ENCODE peak calls at places on chromosomes 4 and X, in nine cellular contexts. One of them, this sample, is unnamed.

GRCh38 chrX:119753639-119754257 is 4.6 kb upstream of the SOWAHD start:
- DNase-seq in nephron progenitor cell: no peak
- DNase-seq in left kidney: peak; percentile 61
- DNase-seq in AG10803: peak; percentile 36
- DNase-seq in A673: peak; percentile 78
- DNase-seq in activated T-helper 1 cell treated with anti-CD3 and anti-CD28 coated beads, Interleukin-2, amount 50 U/mL, for 16 hours: no peak
- DNase-seq in NB4: peak; percentile 78
- DNase-seq in effector memory CD4-positive, alpha-beta T cell: peak; percentile 30
- DNase-seq in COR-L47: peak; percentile 14
- DNase-seq in this sample: peak; percentile 41

GRCh38 chr4:95165926-95166524 is 382.7 kb downstream of the UNC5C start:
- DNase-seq in nephron progenitor cell: peak; percentile 47
- DNase-seq in left kidney: peak; percentile 88
- DNase-seq in AG10803: peak; percentile 74
- DNase-seq in A673: peak; percentile 56
- DNase-seq in activated T-helper 1 cell treated with anti-CD3 and anti-CD28 coated beads, Interleukin-2, amount 50 U/mL, for 16 hours: no peak
- DNase-seq in NB4: peak; percentile 65
- DNase-seq in effector memory CD4-positive, alpha-beta T cell: no peak
- DNase-seq in COR-L47: peak; percentile 80
- DNase-seq in this sample: no peak

GRCh38 chrX:19739683-19740082 is 147.7 kb downstream of the SH3KBP1 start:
- DNase-seq in nephron progenitor cell: peak; percentile 54
- DNase-seq in left kidney: peak; percentile 72
- DNase-seq in AG10803: peak; percentile 69
- DNase-seq in A673: peak; percentile 77
- DNase-seq in activated T-helper 1 cell treated with anti-CD3 and anti-CD28 coated beads, Interleukin-2, amount 50 U/mL, for 16 hours: no peak
- DNase-seq in NB4: peak; percentile 73
- DNase-seq in effector memory CD4-positive, alpha-beta T cell: no peak
- DNase-seq in COR-L47: peak; percentile 2
- DNase-seq in this sample: no peak

GRCh38 chr4:89056292-89056952 is 563 bp downstream of the FAM13A start:
- DNase-seq in nephron progenitor cell: no peak
- DNase-seq in left kidney: no peak
- DNase-seq in AG10803: no peak
- DNase-seq in A673: no peak
- DNase-seq in activated T-helper 1 cell treated with anti-CD3 and anti-CD28 coated beads, Interleukin-2, amount 50 U/mL, for 16 hours: no peak
- DNase-seq in NB4: no peak
- DNase-seq in effector memory CD4-positive, alpha-beta T cell: no peak
- DNase-seq in COR-L47: no peak
- DNase-seq in this sample: no peak

GRCh38 chr4:124980276-124980752 is 267.8 kb upstream of the ANKRD50 start:
- DNase-seq in nephron progenitor cell: no peak
- DNase-seq in left kidney: no peak
- DNase-seq in AG10803: peak; percentile 56
- DNase-seq in A673: no peak
- DNase-seq in activated T-helper 1 cell treated with anti-CD3 and anti-CD28 coated beads, Interleukin-2, amount 50 U/mL, for 16 hours: no peak
- DNase-seq in NB4: no peak
- DNase-seq in effector memory CD4-positive, alpha-beta T cell: no peak
- DNase-seq in COR-L47: no peak
- DNase-seq in this sample: no peak

GRCh38 chr4:82989567-82990429 is 20.8 kb downstream of the LIN54 start:
- DNase-seq in nephron progenitor cell: no peak
- DNase-seq in left kidney: no peak
- DNase-seq in AG10803: peak; percentile 11
- DNase-seq in A673: no peak
- DNase-seq in activated T-helper 1 cell treated with anti-CD3 and anti-CD28 coated beads, Interleukin-2, amount 50 U/mL, for 16 hours: no peak
- DNase-seq in NB4: peak; percentile 33
- DNase-seq in effector memory CD4-positive, alpha-beta T cell: no peak
- DNase-seq in COR-L47: no peak
- DNase-seq in this sample: no peak

GRCh38 chrX:55056820-55057690 is 17.8 kb upstream of the PAGE2B start:
- DNase-seq in nephron progenitor cell: no peak
- DNase-seq in left kidney: peak; percentile 60
- DNase-seq in AG10803: peak; percentile 6
- DNase-seq in A673: no peak
- DNase-seq in activated T-helper 1 cell treated with anti-CD3 and anti-CD28 coated beads, Interleukin-2, amount 50 U/mL, for 16 hours: no peak
- DNase-seq in NB4: no peak
- DNase-seq in effector memory CD4-positive, alpha-beta T cell: peak; percentile 18
- DNase-seq in COR-L47: no peak
- DNase-seq in this sample: no peak

GRCh38 chr4:183182873-183183725 is 84.0 kb downstream of the WWC2 start:
- DNase-seq in nephron progenitor cell: peak; percentile 23
- DNase-seq in left kidney: peak; percentile 93
- DNase-seq in AG10803: peak; percentile 83
- DNase-seq in A673: peak; percentile 98
- DNase-seq in activated T-helper 1 cell treated with anti-CD3 and anti-CD28 coated beads, Interleukin-2, amount 50 U/mL, for 16 hours: peak; percentile 8
- DNase-seq in NB4: peak; percentile 94
- DNase-seq in effector memory CD4-positive, alpha-beta T cell: no peak
- DNase-seq in COR-L47: peak; percentile 78
- DNase-seq in this sample: peak; percentile 23

GRCh38 chr4:177380730-177381287 is 61.4 kb downstream of the AGA start:
- DNase-seq in nephron progenitor cell: no peak
- DNase-seq in left kidney: no peak
- DNase-seq in AG10803: no peak
- DNase-seq in A673: peak; percentile 52
- DNase-seq in activated T-helper 1 cell treated with anti-CD3 and anti-CD28 coated beads, Interleukin-2, amount 50 U/mL, for 16 hours: no peak
- DNase-seq in NB4: peak; percentile 41
- DNase-seq in effector memory CD4-positive, alpha-beta T cell: no peak
- DNase-seq in COR-L47: no peak
- DNase-seq in this sample: no peak

GRCh38 chr4:22021116-22021515 is 72.5 kb upstream of the KCNIP4 start:
- DNase-seq in nephron progenitor cell: no peak
- DNase-seq in left kidney: no peak
- DNase-seq in AG10803: no peak
- DNase-seq in A673: no peak
- DNase-seq in activated T-helper 1 cell treated with anti-CD3 and anti-CD28 coated beads, Interleukin-2, amount 50 U/mL, for 16 hours: no peak
- DNase-seq in NB4: no peak
- DNase-seq in effector memory CD4-positive, alpha-beta T cell: no peak
- DNase-seq in COR-L47: no peak
- DNase-seq in this sample: no peak

GRCh38 chr4:23888421-23889319 is 1.2 kb downstream of the PPARGC1A start:
- DNase-seq in nephron progenitor cell: peak; percentile 8
- DNase-seq in left kidney: peak; percentile 64
- DNase-seq in AG10803: peak; percentile 68
- DNase-seq in A673: no peak
- DNase-seq in activated T-helper 1 cell treated with anti-CD3 and anti-CD28 coated beads, Interleukin-2, amount 50 U/mL, for 16 hours: no peak
- DNase-seq in NB4: no peak
- DNase-seq in effector memory CD4-positive, alpha-beta T cell: no peak
- DNase-seq in COR-L47: no peak
- DNase-seq in this sample: no peak

GRCh38 chr4:164748375-164748774 is 5.6 kb upstream of the SMIM31 start:
- DNase-seq in nephron progenitor cell: no peak
- DNase-seq in left kidney: peak; percentile 28
- DNase-seq in AG10803: peak; percentile 19
- DNase-seq in A673: peak; percentile 64
- DNase-seq in activated T-helper 1 cell treated with anti-CD3 and anti-CD28 coated beads, Interleukin-2, amount 50 U/mL, for 16 hours: no peak
- DNase-seq in NB4: peak; percentile 16
- DNase-seq in effector memory CD4-positive, alpha-beta T cell: no peak
- DNase-seq in COR-L47: no peak
- DNase-seq in this sample: no peak

GRCh38 chrX:39012561-39013209 is 211.4 kb downstream of the MID1IP1 start:
- DNase-seq in nephron progenitor cell: no peak
- DNase-seq in left kidney: peak; percentile 38
- DNase-seq in AG10803: peak; percentile 26
- DNase-seq in A673: no peak
- DNase-seq in activated T-helper 1 cell treated with anti-CD3 and anti-CD28 coated beads, Interleukin-2, amount 50 U/mL, for 16 hours: no peak
- DNase-seq in NB4: no peak
- DNase-seq in effector memory CD4-positive, alpha-beta T cell: no peak
- DNase-seq in COR-L47: no peak
- DNase-seq in this sample: no peak

GRCh38 chr4:153634737-153635353 is 49.2 kb upstream of the TLR2 start:
- DNase-seq in nephron progenitor cell: no peak
- DNase-seq in left kidney: peak; percentile 44
- DNase-seq in AG10803: peak; percentile 14
- DNase-seq in A673: peak; percentile 60
- DNase-seq in activated T-helper 1 cell treated with anti-CD3 and anti-CD28 coated beads, Interleukin-2, amount 50 U/mL, for 16 hours: no peak
- DNase-seq in NB4: peak; percentile 63
- DNase-seq in effector memory CD4-positive, alpha-beta T cell: no peak
- DNase-seq in COR-L47: peak; percentile 17
- DNase-seq in this sample: no peak

GRCh38 chr4:89939994-89940393 is 45.3 kb downstream of the MMRN1 start:
- DNase-seq in nephron progenitor cell: no peak
- DNase-seq in left kidney: no peak
- DNase-seq in AG10803: no peak
- DNase-seq in A673: no peak
- DNase-seq in activated T-helper 1 cell treated with anti-CD3 and anti-CD28 coated beads, Interleukin-2, amount 50 U/mL, for 16 hours: no peak
- DNase-seq in NB4: no peak
- DNase-seq in effector memory CD4-positive, alpha-beta T cell: no peak
- DNase-seq in COR-L47: peak; percentile 87
- DNase-seq in this sample: peak; percentile 52

GRCh38 chr4:121155893-121156292 is 8.2 kb downstream of the TNIP3 start:
- DNase-seq in nephron progenitor cell: no peak
- DNase-seq in left kidney: peak; percentile 14
- DNase-seq in AG10803: peak; percentile 90
- DNase-seq in A673: peak; percentile 91
- DNase-seq in activated T-helper 1 cell treated with anti-CD3 and anti-CD28 coated beads, Interleukin-2, amount 50 U/mL, for 16 hours: no peak
- DNase-seq in NB4: peak; percentile 64
- DNase-seq in effector memory CD4-positive, alpha-beta T cell: no peak
- DNase-seq in COR-L47: no peak
- DNase-seq in this sample: no peak

GRCh38 chr4:132227349-132228165 is 921.5 kb upstream of the PCDH10 start:
- DNase-seq in nephron progenitor cell: peak; percentile 61
- DNase-seq in left kidney: peak; percentile 25
- DNase-seq in AG10803: peak; percentile 3
- DNase-seq in A673: peak; percentile 60
- DNase-seq in activated T-helper 1 cell treated with anti-CD3 and anti-CD28 coated beads, Interleukin-2, amount 50 U/mL, for 16 hours: no peak
- DNase-seq in NB4: peak; percentile 32
- DNase-seq in effector memory CD4-positive, alpha-beta T cell: no peak
- DNase-seq in COR-L47: peak; percentile 11
- DNase-seq in this sample: no peak

This sample was measured in NCI-H2081 treated with DMSO at 0.1 percent for 48 hours.